ENCODE peak calls at places on chromosome 7, in ten cellular contexts. One of them, this sample, is unnamed.

GRCh38 chr7:147380926-147381325 is 1209.6 kb upstream of the C7orf33 start:
- DNase-seq in GM23338: no peak
- DNase-seq in neuronal stem cell: no peak
- DNase-seq in adrenal gland: no peak
- DNase-seq in heart left ventricle: no peak
- DNase-seq in PC-9: no peak
- DNase-seq in CD4-positive, alpha-beta memory T cell: no peak
- DNase-seq in coronary artery: no peak
- DNase-seq in H9: no peak
- DNase-seq in left lung: no peak
- DNase-seq in this sample: no peak

GRCh38 chr7:73701357-73701995 is 18.0 kb downstream of the STX1A start:
- DNase-seq in coronary artery: no peak
- DNase-seq in left lung: no peak
- DNase-seq in CD4-positive, alpha-beta memory T cell: no peak
- DNase-seq in PC-9: peak
- DNase-seq in GM23338: peak
- DNase-seq in heart left ventricle: no peak
- DNase-seq in neuronal stem cell: no peak
- DNase-seq in adrenal gland: peak
- DNase-seq in H9: peak
- DNase-seq in this sample: no peak

GRCh38 chr7:80210400-80210799 is 75.8 kb downstream of the GNAI1 start:
- DNase-seq in PC-9: no peak
- DNase-seq in heart left ventricle: no peak
- DNase-seq in GM23338: no peak
- DNase-seq in CD4-positive, alpha-beta memory T cell: no peak
- DNase-seq in coronary artery: no peak
- DNase-seq in H9: no peak
- DNase-seq in left lung: no peak
- DNase-seq in adrenal gland: no peak
- DNase-seq in neuronal stem cell: no peak
- DNase-seq in this sample: no peak

GRCh38 chr7:28052933-28053332 is 127.7 kb downstream of the JAZF1 start:
- DNase-seq in heart left ventricle: no peak
- DNase-seq in GM23338: no peak
- DNase-seq in CD4-positive, alpha-beta memory T cell: no peak
- DNase-seq in neuronal stem cell: no peak
- DNase-seq in H9: no peak
- DNase-seq in coronary artery: no peak
- DNase-seq in left lung: no peak
- DNase-seq in adrenal gland: no peak
- DNase-seq in PC-9: no peak
- DNase-seq in this sample: no peak

GRCh38 chr7:40502359-40502758 is 367.6 kb downstream of the SUGCT start:
- DNase-seq in adrenal gland: no peak
- DNase-seq in heart left ventricle: no peak
- DNase-seq in CD4-positive, alpha-beta memory T cell: no peak
- DNase-seq in neuronal stem cell: no peak
- DNase-seq in PC-9: no peak
- DNase-seq in H9: no peak
- DNase-seq in GM23338: no peak
- DNase-seq in coronary artery: no peak
- DNase-seq in left lung: no peak
- DNase-seq in this sample: no peak

GRCh38 chr7:74183653-74184450 is 9.7 kb downstream of the EIF4H start:
- DNase-seq in heart left ventricle: no peak
- DNase-seq in H9: no peak
- DNase-seq in coronary artery: no peak
- DNase-seq in CD4-positive, alpha-beta memory T cell: no peak
- DNase-seq in adrenal gland: no peak
- DNase-seq in left lung: no peak
- DNase-seq in PC-9: peak
- DNase-seq in GM23338: peak
- DNase-seq in neuronal stem cell: no peak
- DNase-seq in this sample: peak

GRCh38 chr7:84799131-84799530 is 387.7 kb downstream of the SEMA3D start:
- DNase-seq in GM23338: no peak
- DNase-seq in neuronal stem cell: no peak
- DNase-seq in left lung: no peak
- DNase-seq in CD4-positive, alpha-beta memory T cell: no peak
- DNase-seq in H9: no peak
- DNase-seq in adrenal gland: no peak
- DNase-seq in coronary artery: no peak
- DNase-seq in PC-9: no peak
- DNase-seq in heart left ventricle: no peak
- DNase-seq in this sample: no peak

GRCh38 chr7:86792260-86792659 is 148.6 kb downstream of the GRM3 start:
- DNase-seq in heart left ventricle: no peak
- DNase-seq in adrenal gland: no peak
- DNase-seq in CD4-positive, alpha-beta memory T cell: no peak
- DNase-seq in GM23338: no peak
- DNase-seq in PC-9: no peak
- DNase-seq in coronary artery: no peak
- DNase-seq in H9: no peak
- DNase-seq in neuronal stem cell: no peak
- DNase-seq in left lung: no peak
- DNase-seq in this sample: no peak

GRCh38 chr7:115435178-115435577 is 513.3 kb downstream of the MDFIC start:
- DNase-seq in coronary artery: no peak
- DNase-seq in heart left ventricle: no peak
- DNase-seq in adrenal gland: no peak
- DNase-seq in H9: no peak
- DNase-seq in neuronal stem cell: no peak
- DNase-seq in CD4-positive, alpha-beta memory T cell: no peak
- DNase-seq in GM23338: no peak
- DNase-seq in PC-9: no peak
- DNase-seq in left lung: no peak
- DNase-seq in this sample: no peak

GRCh38 chr7:26061340-26062239 is 90.4 kb upstream of the NFE2L3 start:
- DNase-seq in GM23338: peak
- DNase-seq in left lung: peak
- DNase-seq in adrenal gland: peak
- DNase-seq in neuronal stem cell: peak
- DNase-seq in CD4-positive, alpha-beta memory T cell: peak
- DNase-seq in PC-9: peak
- DNase-seq in H9: peak
- DNase-seq in coronary artery: no peak
- DNase-seq in heart left ventricle: peak
- DNase-seq in this sample: peak

GRCh38 chr7:71650653-71651337 is 518.9 kb downstream of the GALNT17 start:
- DNase-seq in H9: no peak
- DNase-seq in GM23338: no peak
- DNase-seq in heart left ventricle: no peak
- DNase-seq in CD4-positive, alpha-beta memory T cell: no peak
- DNase-seq in left lung: no peak
- DNase-seq in adrenal gland: no peak
- DNase-seq in PC-9: no peak
- DNase-seq in neuronal stem cell: no peak
- DNase-seq in coronary artery: no peak
- DNase-seq in this sample: no peak

GRCh38 chr7:73820013-73820412 is 10.8 kb upstream of the CLDN4 start:
- DNase-seq in H9: no peak
- DNase-seq in coronary artery: no peak
- DNase-seq in left lung: peak
- DNase-seq in PC-9: no peak
- DNase-seq in GM23338: no peak
- DNase-seq in neuronal stem cell: no peak
- DNase-seq in adrenal gland: no peak
- DNase-seq in CD4-positive, alpha-beta memory T cell: no peak
- DNase-seq in heart left ventricle: no peak
- DNase-seq in this sample: no peak

GRCh38 chr7:150481207-150481920 is 30.9 kb downstream of the GIMAP8 start:
- DNase-seq in left lung: no peak
- DNase-seq in neuronal stem cell: no peak
- DNase-seq in heart left ventricle: no peak
- DNase-seq in GM23338: no peak
- DNase-seq in H9: no peak
- DNase-seq in coronary artery: no peak
- DNase-seq in CD4-positive, alpha-beta memory T cell: peak
- DNase-seq in adrenal gland: peak
- DNase-seq in PC-9: no peak
- DNase-seq in this sample: peak
- H3K27ac ChIP-seq in left lung: peak
- H3K27ac ChIP-seq in neuronal stem cell: no peak
- H3K27ac ChIP-seq in heart left ventricle: peak
- H3K27ac ChIP-seq in GM23338: no peak
- H3K27ac ChIP-seq in H9: no peak
- H3K27ac ChIP-seq in coronary artery: no peak
- H3K27ac ChIP-seq in CD4-positive, alpha-beta memory T cell: peak
- H3K27ac ChIP-seq in adrenal gland: peak
- H3K27ac ChIP-seq in PC-9: no peak
- H3K27ac ChIP-seq in this sample: peak

GRCh38 chr7:90425376-90425775 is 22.1 kb downstream of the CLDN12 start:
- DNase-seq in CD4-positive, alpha-beta memory T cell: no peak
- DNase-seq in left lung: no peak
- DNase-seq in neuronal stem cell: no peak
- DNase-seq in heart left ventricle: no peak
- DNase-seq in adrenal gland: no peak
- DNase-seq in PC-9: no peak
- DNase-seq in GM23338: no peak
- DNase-seq in H9: no peak
- DNase-seq in coronary artery: no peak
- DNase-seq in this sample: no peak

GRCh38 chr7:90424720-90425119 is 21.5 kb downstream of the CLDN12 start:
- DNase-seq in neuronal stem cell: no peak
- DNase-seq in heart left ventricle: no peak
- DNase-seq in GM23338: no peak
- DNase-seq in H9: no peak
- DNase-seq in CD4-positive, alpha-beta memory T cell: no peak
- DNase-seq in left lung: no peak
- DNase-seq in adrenal gland: no peak
- DNase-seq in PC-9: no peak
- DNase-seq in coronary artery: no peak
- DNase-seq in this sample: no peak

GRCh38 chr7:90421648-90422047 is 18.4 kb downstream of the CLDN12 start:
- DNase-seq in heart left ventricle: no peak
- DNase-seq in neuronal stem cell: no peak
- DNase-seq in coronary artery: no peak
- DNase-seq in adrenal gland: no peak
- DNase-seq in left lung: no peak
- DNase-seq in GM23338: no peak
- DNase-seq in CD4-positive, alpha-beta memory T cell: no peak
- DNase-seq in H9: no peak
- DNase-seq in PC-9: no peak
- DNase-seq in this sample: no peak
- H3K27ac ChIP-seq in heart left ventricle: no peak
- H3K27ac ChIP-seq in neuronal stem cell: no peak
- H3K27ac ChIP-seq in coronary artery: no peak
- H3K27ac ChIP-seq in adrenal gland: no peak
- H3K27ac ChIP-seq in left lung: no peak
- H3K27ac ChIP-seq in GM23338: no peak
- H3K27ac ChIP-seq in CD4-positive, alpha-beta memory T cell: no peak
- H3K27ac ChIP-seq in H9: no peak
- H3K27ac ChIP-seq in PC-9: no peak
- H3K27ac ChIP-seq in this sample: no peak

GRCh38 chr7:29139796-29140195 is 6.5 kb downstream of the CPVL start:
- DNase-seq in PC-9: no peak
- DNase-seq in coronary artery: no peak
- DNase-seq in neuronal stem cell: no peak
- DNase-seq in left lung: no peak
- DNase-seq in GM23338: no peak
- DNase-seq in adrenal gland: no peak
- DNase-seq in heart left ventricle: no peak
- DNase-seq in CD4-positive, alpha-beta memory T cell: no peak
- DNase-seq in H9: no peak
- DNase-seq in this sample: no peak

GRCh38 chr7:29135851-29136250 is 10.5 kb downstream of the CPVL start:
- DNase-seq in neuronal stem cell: no peak
- DNase-seq in H9: no peak
- DNase-seq in left lung: no peak
- DNase-seq in CD4-positive, alpha-beta memory T cell: no peak
- DNase-seq in adrenal gland: no peak
- DNase-seq in heart left ventricle: no peak
- DNase-seq in coronary artery: no peak
- DNase-seq in PC-9: no peak
- DNase-seq in GM23338: no peak
- DNase-seq in this sample: no peak

GRCh38 chr7:29139191-29139590 is 7.1 kb downstream of the CPVL start:
- DNase-seq in coronary artery: no peak
- DNase-seq in PC-9: no peak
- DNase-seq in heart left ventricle: no peak
- DNase-seq in left lung: no peak
- DNase-seq in CD4-positive, alpha-beta memory T cell: no peak
- DNase-seq in H9: no peak
- DNase-seq in neuronal stem cell: no peak
- DNase-seq in adrenal gland: no peak
- DNase-seq in GM23338: no peak
- DNase-seq in this sample: no peak

GRCh38 chr7:29140873-29141468 is 5.4 kb downstream of the CPVL start:
- DNase-seq in adrenal gland: peak
- DNase-seq in heart left ventricle: no peak
- DNase-seq in PC-9: no peak
- DNase-seq in H9: no peak
- DNase-seq in CD4-positive, alpha-beta memory T cell: no peak
- DNase-seq in left lung: peak
- DNase-seq in coronary artery: no peak
- DNase-seq in GM23338: no peak
- DNase-seq in neuronal stem cell: no peak
- DNase-seq in this sample: no peak

GRCh38 chr7:29138588-29138987 is 7.7 kb downstream of the CPVL start:
- DNase-seq in neuronal stem cell: no peak
- DNase-seq in adrenal gland: no peak
- DNase-seq in CD4-positive, alpha-beta memory T cell: no peak
- DNase-seq in GM23338: no peak
- DNase-seq in H9: no peak
- DNase-seq in heart left ventricle: no peak
- DNase-seq in coronary artery: no peak
- DNase-seq in left lung: no peak
- DNase-seq in PC-9: no peak
- DNase-seq in this sample: no peak
- H3K27ac ChIP-seq in neuronal stem cell: no peak
- H3K27ac ChIP-seq in adrenal gland: no peak
- H3K27ac ChIP-seq in CD4-positive, alpha-beta memory T cell: no peak
- H3K27ac ChIP-seq in GM23338: no peak
- H3K27ac ChIP-seq in H9: no peak
- H3K27ac ChIP-seq in heart left ventricle: no peak
- H3K27ac ChIP-seq in coronary artery: no peak
- H3K27ac ChIP-seq in left lung: no peak
- H3K27ac ChIP-seq in PC-9: no peak
- H3K27ac ChIP-seq in this sample: no peak

DNA sequence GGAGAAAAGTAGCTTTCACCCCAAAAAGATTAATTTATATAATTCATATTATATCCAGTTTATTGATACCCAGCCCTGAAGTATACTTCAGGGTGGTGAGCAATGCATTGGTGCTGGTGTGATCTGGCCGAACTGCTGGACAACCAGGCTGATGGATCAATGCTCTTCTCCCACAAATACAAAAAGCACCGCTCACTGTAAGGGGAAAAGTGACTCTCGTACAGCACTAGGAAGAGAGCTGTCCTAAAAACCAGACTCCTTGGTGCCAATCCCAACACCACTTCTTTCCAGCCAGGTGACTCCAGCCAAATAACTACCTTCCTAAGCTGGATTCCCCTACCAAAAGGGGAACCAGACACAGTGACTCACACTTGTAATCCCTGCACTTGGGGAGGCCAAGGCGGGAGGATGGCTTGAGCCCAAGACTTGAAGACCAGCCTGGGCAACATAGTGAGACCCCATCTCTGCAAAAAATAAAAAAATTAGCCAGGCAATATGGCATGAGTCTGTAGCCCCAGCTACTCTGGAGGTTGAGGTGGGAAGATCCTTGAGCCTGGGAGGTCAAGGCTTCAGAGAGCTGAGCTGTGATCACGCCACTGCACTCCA is 13.1 kb upstream of the TNPO3 start:
- DNase-seq in heart left ventricle: no peak
- DNase-seq in CD4-positive, alpha-beta memory T cell: no peak
- DNase-seq in adrenal gland: no peak
- DNase-seq in PC-9: no peak
- DNase-seq in left lung: no peak
- DNase-seq in H9: no peak
- DNase-seq in coronary artery: no peak
- DNase-seq in GM23338: no peak
- DNase-seq in neuronal stem cell: no peak
- DNase-seq in this sample: no peak
- H3K27ac ChIP-seq in heart left ventricle: no peak
- H3K27ac ChIP-seq in CD4-positive, alpha-beta memory T cell: no peak
- H3K27ac ChIP-seq in adrenal gland: no peak
- H3K27ac ChIP-seq in PC-9: no peak
- H3K27ac ChIP-seq in left lung: no peak
- H3K27ac ChIP-seq in H9: no peak
- H3K27ac ChIP-seq in coronary artery: no peak
- H3K27ac ChIP-seq in GM23338: no peak
- H3K27ac ChIP-seq in neuronal stem cell: no peak
- H3K27ac ChIP-seq in this sample: no peak